ENCODE peak calls at places on chromosomes 1 and 21, in nine cellular contexts. One of them, this sample, is unnamed. For H3K4me1, the result is how much of the 10 kb centered on the place peaks cover.

GRCh38 chr1:19064906-19065450 is 108.5 kb upstream of the IFFO2 start:
- DNase-seq in right lobe of liver: no peak
- DNase-seq in breast epithelium: no peak
- DNase-seq in PC-9: no peak
- DNase-seq in heart left ventricle: no peak
- DNase-seq in cardiac muscle cell: no peak
- DNase-seq in upper lobe of right lung: no peak
- DNase-seq in Peyer's patch: no peak
- DNase-seq in K562: no peak
- DNase-seq in this sample: no peak

GRCh38 chr1:201310986-201311355 is 27.7 kb downstream of the PKP1 start:
- DNase-seq in right lobe of liver: no peak
- DNase-seq in breast epithelium: peak
- DNase-seq in PC-9: peak
- DNase-seq in heart left ventricle: no peak
- DNase-seq in cardiac muscle cell: no peak
- DNase-seq in upper lobe of right lung: no peak
- DNase-seq in Peyer's patch: no peak
- DNase-seq in K562: no peak
- DNase-seq in this sample: peak

GRCh38 chr1:159851386-159851785 is 11.1 kb downstream of the VSIG8 start:
- DNase-seq in right lobe of liver: no peak
- DNase-seq in breast epithelium: no peak
- DNase-seq in PC-9: no peak
- DNase-seq in heart left ventricle: no peak
- DNase-seq in cardiac muscle cell: no peak
- DNase-seq in upper lobe of right lung: no peak
- DNase-seq in Peyer's patch: no peak
- DNase-seq in K562: no peak
- DNase-seq in this sample: no peak

GRCh38 chr1:89866568-89866967 is 45.7 kb downstream of the LRRC8D start:
- DNase-seq in right lobe of liver: no peak
- DNase-seq in breast epithelium: no peak
- DNase-seq in PC-9: no peak
- DNase-seq in heart left ventricle: no peak
- DNase-seq in cardiac muscle cell: no peak
- DNase-seq in upper lobe of right lung: no peak
- DNase-seq in Peyer's patch: no peak
- DNase-seq in K562: no peak
- DNase-seq in this sample: no peak

GRCh38 chr1:183023146-183023600 is at the start of gene LAMC1:
- DNase-seq in right lobe of liver: peak
- DNase-seq in breast epithelium: peak
- DNase-seq in PC-9: peak
- DNase-seq in heart left ventricle: peak
- DNase-seq in cardiac muscle cell: peak
- DNase-seq in upper lobe of right lung: peak
- DNase-seq in Peyer's patch: peak
- DNase-seq in K562: peak
- DNase-seq in this sample: peak

GRCh38 chr1:51636765-51637522 is 20.1 kb downstream of the OSBPL9 start:
- DNase-seq in right lobe of liver: no peak
- DNase-seq in breast epithelium: no peak
- DNase-seq in PC-9: peak
- DNase-seq in heart left ventricle: peak
- DNase-seq in cardiac muscle cell: peak
- DNase-seq in upper lobe of right lung: no peak
- DNase-seq in Peyer's patch: no peak
- DNase-seq in K562: peak
- DNase-seq in this sample: no peak

GRCh38 chr1:223075834-223076233 is 67.2 kb downstream of the TLR5 start:
- DNase-seq in right lobe of liver: no peak
- DNase-seq in breast epithelium: no peak
- DNase-seq in PC-9: no peak
- DNase-seq in heart left ventricle: no peak
- DNase-seq in cardiac muscle cell: no peak
- DNase-seq in upper lobe of right lung: no peak
- DNase-seq in Peyer's patch: no peak
- DNase-seq in K562: no peak
- DNase-seq in this sample: no peak

GRCh38 chr1:165734906-165735305 is 33.8 kb downstream of the TMCO1 start:
- DNase-seq in right lobe of liver: no peak
- DNase-seq in breast epithelium: no peak
- DNase-seq in PC-9: no peak
- DNase-seq in heart left ventricle: no peak
- DNase-seq in cardiac muscle cell: no peak
- DNase-seq in upper lobe of right lung: no peak
- DNase-seq in Peyer's patch: no peak
- DNase-seq in K562: no peak
- DNase-seq in this sample: no peak

GRCh38 chr1:55814967-55815366 is 599.8 kb upstream of the USP24 start:
- DNase-seq in right lobe of liver: no peak
- DNase-seq in breast epithelium: no peak
- DNase-seq in PC-9: no peak
- DNase-seq in heart left ventricle: no peak
- DNase-seq in cardiac muscle cell: no peak
- DNase-seq in upper lobe of right lung: no peak
- DNase-seq in Peyer's patch: no peak
- DNase-seq in K562: no peak
- DNase-seq in this sample: no peak

GRCh38 chr21:18913914-18914313 is 510.3 kb upstream of the TMPRSS15 start:
- DNase-seq in right lobe of liver: no peak
- DNase-seq in breast epithelium: no peak
- DNase-seq in PC-9: no peak
- DNase-seq in heart left ventricle: no peak
- DNase-seq in cardiac muscle cell: no peak
- DNase-seq in upper lobe of right lung: no peak
- DNase-seq in Peyer's patch: no peak
- DNase-seq in K562: no peak
- DNase-seq in this sample: no peak

GRCh38 chr1:207806531-207807394 is 54.9 kb downstream of the CD46 start:
- DNase-seq in right lobe of liver: no peak
- DNase-seq in breast epithelium: no peak
- DNase-seq in PC-9: no peak
- DNase-seq in heart left ventricle: peak
- DNase-seq in cardiac muscle cell: no peak
- DNase-seq in upper lobe of right lung: no peak
- DNase-seq in Peyer's patch: no peak
- DNase-seq in K562: no peak
- DNase-seq in this sample: no peak

GRCh38 chr1:34755961-34756360 is 1.1 kb downstream of the GJB5 start:
- DNase-seq in right lobe of liver: no peak
- DNase-seq in breast epithelium: no peak
- DNase-seq in PC-9: no peak
- DNase-seq in heart left ventricle: no peak
- DNase-seq in cardiac muscle cell: no peak
- DNase-seq in upper lobe of right lung: no peak
- DNase-seq in Peyer's patch: no peak
- DNase-seq in K562: no peak
- DNase-seq in this sample: no peak
- H3K4me1 ChIP-seq in right lobe of liver: under half
- H3K4me1 ChIP-seq in breast epithelium: under half
- H3K4me1 ChIP-seq in PC-9: under half
- H3K4me1 ChIP-seq in heart left ventricle: under half
- H3K4me1 ChIP-seq in cardiac muscle cell: under half
- H3K4me1 ChIP-seq in upper lobe of right lung: under half
- H3K4me1 ChIP-seq in Peyer's patch: under half
- H3K4me1 ChIP-seq in K562: under half
- H3K4me1 ChIP-seq in this sample: under half

DNA sequence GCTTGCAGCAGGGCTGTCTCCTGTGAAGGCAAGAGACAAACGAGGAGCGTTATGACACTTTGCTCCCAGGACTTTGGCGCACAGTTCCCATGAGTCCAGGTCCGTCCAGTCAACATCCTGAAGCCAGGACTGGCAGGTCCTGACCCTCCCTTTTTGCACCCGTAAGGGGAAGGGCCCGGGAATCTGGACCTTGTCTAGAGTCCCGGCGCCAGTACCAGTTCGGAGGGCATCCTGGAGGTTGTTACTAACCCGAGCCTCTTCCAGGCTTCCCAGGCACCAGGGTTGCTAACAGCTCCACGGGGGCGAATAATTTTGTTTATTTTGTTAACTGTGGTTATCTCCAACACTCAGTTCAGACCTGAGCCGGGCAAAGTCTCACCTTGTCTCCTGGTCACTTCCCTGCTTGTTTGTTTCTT is 681 bp upstream of the RWDD3 start:
- DNase-seq in right lobe of liver: peak
- DNase-seq in breast epithelium: peak
- DNase-seq in PC-9: no peak
- DNase-seq in heart left ventricle: peak
- DNase-seq in cardiac muscle cell: peak
- DNase-seq in upper lobe of right lung: no peak
- DNase-seq in Peyer's patch: no peak
- DNase-seq in K562: peak
- DNase-seq in this sample: no peak
- H3K27ac ChIP-seq in right lobe of liver: peak
- H3K27ac ChIP-seq in breast epithelium: peak
- H3K27ac ChIP-seq in PC-9: no peak
- H3K27ac ChIP-seq in heart left ventricle: peak
- H3K27ac ChIP-seq in cardiac muscle cell: peak
- H3K27ac ChIP-seq in upper lobe of right lung: peak
- H3K27ac ChIP-seq in Peyer's patch: peak
- H3K27ac ChIP-seq in K562: peak
- H3K27ac ChIP-seq in this sample: peak

GRCh38 chr1:221989741-221990140 is 247.9 kb upstream of the DUSP10 start:
- DNase-seq in right lobe of liver: no peak
- DNase-seq in breast epithelium: no peak
- DNase-seq in PC-9: no peak
- DNase-seq in heart left ventricle: no peak
- DNase-seq in cardiac muscle cell: no peak
- DNase-seq in upper lobe of right lung: no peak
- DNase-seq in Peyer's patch: no peak
- DNase-seq in K562: no peak
- DNase-seq in this sample: no peak

GRCh38 chr1:221988829-221989228 is 246.9 kb upstream of the DUSP10 start:
- DNase-seq in right lobe of liver: no peak
- DNase-seq in breast epithelium: no peak
- DNase-seq in PC-9: no peak
- DNase-seq in heart left ventricle: no peak
- DNase-seq in cardiac muscle cell: no peak
- DNase-seq in upper lobe of right lung: no peak
- DNase-seq in Peyer's patch: no peak
- DNase-seq in K562: no peak
- DNase-seq in this sample: no peak

GRCh38 chr1:221992427-221992826 is 250.5 kb upstream of the DUSP10 start:
- DNase-seq in right lobe of liver: no peak
- DNase-seq in breast epithelium: no peak
- DNase-seq in PC-9: no peak
- DNase-seq in heart left ventricle: no peak
- DNase-seq in cardiac muscle cell: no peak
- DNase-seq in upper lobe of right lung: no peak
- DNase-seq in Peyer's patch: no peak
- DNase-seq in K562: no peak
- DNase-seq in this sample: no peak

GRCh38 chr1:221991221-221991620 is 249.3 kb upstream of the DUSP10 start:
- DNase-seq in right lobe of liver: no peak
- DNase-seq in breast epithelium: no peak
- DNase-seq in PC-9: no peak
- DNase-seq in heart left ventricle: no peak
- DNase-seq in cardiac muscle cell: peak
- DNase-seq in upper lobe of right lung: no peak
- DNase-seq in Peyer's patch: no peak
- DNase-seq in K562: peak
- DNase-seq in this sample: no peak

DNA sequence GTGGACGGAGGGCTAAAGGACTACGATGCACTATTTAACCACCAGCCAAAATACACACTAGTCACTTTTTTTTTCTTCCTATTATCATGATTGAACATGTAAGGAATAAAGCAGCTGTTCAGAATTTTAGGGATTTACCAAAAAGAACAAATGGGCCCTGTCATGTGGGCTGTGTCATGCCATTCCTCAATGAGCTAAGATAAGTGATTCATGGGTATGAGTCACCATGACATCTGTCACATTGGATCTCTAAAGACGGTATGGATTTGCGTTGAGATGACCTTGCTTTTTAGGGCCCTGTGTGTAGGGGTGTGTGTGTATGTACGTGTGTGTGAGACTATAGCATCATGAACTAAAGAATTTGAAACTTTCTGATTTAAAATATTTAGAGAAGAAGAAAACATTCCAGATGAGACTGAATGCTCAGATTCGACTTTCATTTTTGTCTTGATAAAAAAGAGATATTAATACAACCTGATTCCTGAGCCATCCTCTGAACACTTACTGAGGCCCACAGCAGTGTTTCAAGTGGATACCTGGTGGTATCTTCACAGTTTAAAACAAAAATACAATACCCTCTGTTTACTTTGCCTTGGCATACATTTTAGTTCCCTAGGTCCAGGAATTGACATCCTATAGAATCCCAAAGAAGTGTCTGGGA is 246.1 kb upstream of the DUSP10 start:
- DNase-seq in right lobe of liver: no peak
- DNase-seq in breast epithelium: no peak
- DNase-seq in PC-9: peak
- DNase-seq in heart left ventricle: no peak
- DNase-seq in cardiac muscle cell: peak
- DNase-seq in upper lobe of right lung: no peak
- DNase-seq in Peyer's patch: no peak
- DNase-seq in K562: peak
- DNase-seq in this sample: no peak
- H3K4me1 ChIP-seq in right lobe of liver: under half
- H3K4me1 ChIP-seq in breast epithelium: under half
- H3K4me1 ChIP-seq in PC-9: under half
- H3K4me1 ChIP-seq in heart left ventricle: under half
- H3K4me1 ChIP-seq in cardiac muscle cell: under half
- H3K4me1 ChIP-seq in upper lobe of right lung: under half
- H3K4me1 ChIP-seq in Peyer's patch: under half
- H3K4me1 ChIP-seq in K562: under half
- H3K4me1 ChIP-seq in this sample: under half

GRCh38 chr1:246566808-246567154 is 525 bp downstream of the CNST start:
- DNase-seq in right lobe of liver: no peak
- DNase-seq in breast epithelium: no peak
- DNase-seq in PC-9: no peak
- DNase-seq in heart left ventricle: peak
- DNase-seq in cardiac muscle cell: no peak
- DNase-seq in upper lobe of right lung: no peak
- DNase-seq in Peyer's patch: peak
- DNase-seq in K562: peak
- DNase-seq in this sample: no peak

GRCh38 chr1:246572795-246573194 is 6.5 kb downstream of the CNST start:
- DNase-seq in right lobe of liver: no peak
- DNase-seq in breast epithelium: no peak
- DNase-seq in PC-9: no peak
- DNase-seq in heart left ventricle: no peak
- DNase-seq in cardiac muscle cell: no peak
- DNase-seq in upper lobe of right lung: no peak
- DNase-seq in Peyer's patch: no peak
- DNase-seq in K562: no peak
- DNase-seq in this sample: no peak

GRCh38 chr1:246571953-246572352 is 5.7 kb downstream of the CNST start:
- DNase-seq in right lobe of liver: no peak
- DNase-seq in breast epithelium: no peak
- DNase-seq in PC-9: no peak
- DNase-seq in heart left ventricle: no peak
- DNase-seq in cardiac muscle cell: no peak
- DNase-seq in upper lobe of right lung: no peak
- DNase-seq in Peyer's patch: no peak
- DNase-seq in K562: no peak
- DNase-seq in this sample: no peak

GRCh38 chr1:246567258-246568235 is 1.3 kb downstream of the CNST start:
- DNase-seq in right lobe of liver: no peak
- DNase-seq in breast epithelium: no peak
- DNase-seq in PC-9: peak
- DNase-seq in heart left ventricle: no peak
- DNase-seq in cardiac muscle cell: peak
- DNase-seq in upper lobe of right lung: no peak
- DNase-seq in Peyer's patch: no peak
- DNase-seq in K562: peak
- DNase-seq in this sample: no peak

GRCh38 chr1:246569248-246570238 is 3.3 kb downstream of the CNST start:
- DNase-seq in right lobe of liver: no peak
- DNase-seq in breast epithelium: no peak
- DNase-seq in PC-9: no peak
- DNase-seq in heart left ventricle: no peak
- DNase-seq in cardiac muscle cell: no peak
- DNase-seq in upper lobe of right lung: no peak
- DNase-seq in Peyer's patch: no peak
- DNase-seq in K562: peak
- DNase-seq in this sample: no peak
- H3K27ac ChIP-seq in right lobe of liver: no peak
- H3K27ac ChIP-seq in breast epithelium: peak
- H3K27ac ChIP-seq in PC-9: no peak
- H3K27ac ChIP-seq in heart left ventricle: peak
- H3K27ac ChIP-seq in cardiac muscle cell: no peak
- H3K27ac ChIP-seq in upper lobe of right lung: peak
- H3K27ac ChIP-seq in Peyer's patch: peak
- H3K27ac ChIP-seq in K562: peak
- H3K27ac ChIP-seq in this sample: peak